ENCODE peak calls at places on chromosome 17, in four cellular contexts. X is astrocyte, C is adipocyte, F is tibial artery. J is an unnamed sample.

GRCh38 chr17:77475012-77475976 is 334.5 kb downstream of the SEC14L1 start:
- DNase-seq in X (peak; percentile 96), C (peak; percentile 40), F (no peak), J (peak; percentile 57)

GRCh38 chr17:70110443-70110880 is 35.4 kb downstream of the KCNJ16 start:
- DNase-seq in X (peak; percentile 85), C (peak; percentile 5), F (no peak), J (no peak)

GRCh38 chr17:48825446-48826381 is 5.1 kb upstream of the CALCOCO2 start:
- DNase-seq in X (peak; percentile 40), C (no peak), F (no peak), J (peak; percentile 50)

GRCh38 chr17:75720656-75721462 is at the start of gene ITGB4:
- DNase-seq in X (no peak), C (peak; percentile 51), F (no peak), J (no peak)

GRCh38 chr17:63843387-63844292 is 1.2 kb upstream of the SMARCD2 start:
- DNase-seq in X (peak; percentile 53), C (peak; percentile 45), F (peak; percentile 75), J (peak; percentile 94)

GRCh38 chr17:67696853-67697505 is 20.8 kb upstream of the NOL11 start:
- DNase-seq in X (no peak), C (no peak), F (no peak), J (no peak)

GRCh38 chr17:48907713-48908046 is 527 bp upstream of the UBE2Z start:
- DNase-seq in X (peak; percentile 53), C (peak; percentile 68), F (no peak), J (no peak)

GRCh38 chr17:64152428-64153125 is 22.6 kb upstream of the ERN1 start:
- DNase-seq in X (no peak), C (no peak), F (no peak), J (no peak)

GRCh38 chr17:50863221-50863843 is 2.8 kb downstream of the TOB1 start:
- DNase-seq in X (no peak), C (peak; percentile 54), F (peak; percentile 55), J (peak; percentile 40)

GRCh38 chr17:56929362-56929969 is 15.6 kb upstream of the TRIM25 start:
- DNase-seq in X (no peak), C (no peak), F (no peak), J (no peak)

GRCh38 chr17:67549787-67550186 is 167.9 kb upstream of the NOL11 start:
- DNase-seq in X (no peak), C (no peak), F (no peak), J (no peak)

GRCh38 chr17:59513934-59514841 is 51.2 kb upstream of the DHX40 start:
- DNase-seq in X (peak; percentile 73), C (peak; percentile 55), F (peak; percentile 88), J (peak; percentile 56)

GRCh38 chr17:28807925-28808641 is 34.5 kb downstream of the FAM222B start:
- DNase-seq in X (peak; percentile 88), C (peak; percentile 86), F (peak; percentile 29), J (peak; percentile 67)

GRCh38 chr17:39235555-39236221 is 9.9 kb upstream of the STAC2 start:
- DNase-seq in X (peak; percentile 35), C (peak; percentile 49), F (no peak), J (peak; percentile 40)

GRCh38 chr17:51119415-51120356 is 982 bp downstream of the SPAG9 start:
- DNase-seq in X (peak; percentile 31), C (peak; percentile 78), F (peak; percentile 43), J (peak; percentile 34)

GRCh38 chr17:41733348-41734138 is 900 bp downstream of the HAP1 start:
- DNase-seq in X (no peak), C (no peak), F (no peak), J (no peak)

GRCh38 chr17:76264425-76264754 is 758 bp upstream of the UBALD2 start:
- DNase-seq in X (no peak), C (no peak), F (no peak), J (no peak)

GRCh38 chr17:56656961-56657360 is 63.5 kb downstream of the NOG start:
- DNase-seq in X (no peak), C (no peak), F (no peak), J (peak; percentile 26)

GRCh38 chr17:19672009-19672837 is 23.7 kb downstream of the ALDH3A2 start:
- DNase-seq in X (no peak), C (peak; percentile 59), F (peak; percentile 43), J (no peak)

GRCh38 chr17:30207655-30208054 is 27.8 kb downstream of the SLC6A4 start:
- DNase-seq in X (no peak), C (no peak), F (no peak), J (no peak)

GRCh38 chr17:62723842-62724241 is 84.3 kb downstream of the MARCHF10 start:
- DNase-seq in X (no peak), C (no peak), F (no peak), J (no peak)

GRCh38 chr17:76536511-76537287 is 810 bp downstream of the CYGB start:
- DNase-seq in X (no peak), C (no peak), F (no peak), J (no peak)

GRCh38 chr17:40535924-40536717 is 29.2 kb downstream of the CCR7 start:
- DNase-seq in X (no peak), C (no peak), F (peak; percentile 57), J (no peak)

GRCh38 chr17:37662358-37662757 is 19.1 kb upstream of the DDX52 start:
- DNase-seq in X (no peak), C (no peak), F (no peak), J (no peak)

GRCh38 chr17:16480995-16481394 is 11.0 kb downstream of the LRRC75A start:
- DNase-seq in X (no peak), C (no peak), F (no peak), J (no peak)

GRCh38 chr17:16483021-16483645 is 8.9 kb downstream of the LRRC75A start:
- DNase-seq in X (no peak), C (no peak), F (no peak), J (no peak)

GRCh38 chr17:16482253-16482652 is 9.7 kb downstream of the LRRC75A start:
- DNase-seq in X (no peak), C (no peak), F (no peak), J (no peak)

GRCh38 chr17:16486373-16487250 is 5.4 kb downstream of the LRRC75A start:
- DNase-seq in X (peak; percentile 67), C (peak; percentile 69), F (peak; percentile 61), J (peak; percentile 68)

DNA sequence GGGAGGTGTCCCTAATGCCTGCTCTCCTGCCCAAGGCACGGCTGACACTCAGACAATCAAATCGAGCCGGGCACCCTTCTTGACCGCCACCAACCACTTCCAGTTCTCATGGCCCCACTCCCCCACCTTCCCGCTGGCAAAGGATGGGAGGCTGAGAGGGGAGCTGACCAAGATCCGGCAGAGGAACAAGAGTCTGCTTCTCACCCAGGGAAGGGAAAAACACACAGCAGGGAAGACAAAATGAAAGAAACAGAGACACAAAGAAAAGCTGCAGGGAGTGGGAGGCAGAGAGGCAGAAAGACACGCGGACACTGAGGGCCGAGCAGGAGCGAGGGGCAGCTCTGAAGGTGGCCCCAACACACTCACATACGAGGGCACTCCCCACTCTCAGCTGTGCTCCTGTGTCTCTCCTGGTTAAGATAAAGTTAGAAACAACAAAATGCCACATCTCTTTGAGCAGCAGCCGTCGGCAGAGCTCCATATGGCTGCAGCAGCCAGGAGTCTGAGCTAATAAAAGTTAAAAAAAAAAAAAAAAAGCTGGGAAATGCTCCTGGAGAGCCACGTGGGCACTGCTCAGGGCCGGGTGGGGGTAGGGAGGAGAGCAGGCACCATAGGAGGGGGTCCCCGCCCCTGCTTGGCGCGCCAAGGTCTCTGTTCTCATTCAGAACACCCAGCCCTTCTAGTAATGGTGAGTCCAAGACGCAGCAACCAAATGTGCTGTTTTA is 7.4 kb downstream of the LRRC75A start:
- DNase-seq in X (no peak), C (no peak), F (no peak), J (no peak)
- H3K4me3 ChIP-seq in X (peak overlapping the region; percentile 33), C (peak overlapping the region; percentile 39), F (no peak overlapping the region), J (no peak overlapping the region)

DNA sequence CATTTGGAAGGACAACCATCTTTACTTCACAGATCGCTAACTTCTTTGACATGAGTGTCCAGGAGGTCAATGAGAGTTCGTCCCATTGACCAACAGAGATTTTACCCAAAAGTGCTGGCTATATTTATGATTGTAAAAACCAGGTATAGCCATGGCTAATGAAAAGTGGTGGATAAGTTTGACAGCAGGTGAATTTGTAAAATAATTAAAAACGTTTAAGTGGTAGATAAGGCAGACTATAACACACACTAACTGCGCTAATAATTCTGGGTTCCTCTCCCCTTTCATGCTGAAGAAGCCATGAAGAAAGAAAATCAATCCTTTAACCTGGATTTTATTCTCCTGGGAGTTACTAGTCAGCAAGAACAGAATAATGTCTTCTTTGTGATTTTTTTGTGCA is at the start of gene OR1A2:
- DNase-seq in X (no peak), C (no peak), F (no peak), J (no peak)
- H3K9me3 ChIP-seq in X (peaks cover 4% of the 10 kb centered on the region), C (peaks cover 7% of the 10 kb centered on the region), F (peaks cover 3% of the 10 kb centered on the region), J (no peaks in the 10 kb centered on the region)

DNA sequence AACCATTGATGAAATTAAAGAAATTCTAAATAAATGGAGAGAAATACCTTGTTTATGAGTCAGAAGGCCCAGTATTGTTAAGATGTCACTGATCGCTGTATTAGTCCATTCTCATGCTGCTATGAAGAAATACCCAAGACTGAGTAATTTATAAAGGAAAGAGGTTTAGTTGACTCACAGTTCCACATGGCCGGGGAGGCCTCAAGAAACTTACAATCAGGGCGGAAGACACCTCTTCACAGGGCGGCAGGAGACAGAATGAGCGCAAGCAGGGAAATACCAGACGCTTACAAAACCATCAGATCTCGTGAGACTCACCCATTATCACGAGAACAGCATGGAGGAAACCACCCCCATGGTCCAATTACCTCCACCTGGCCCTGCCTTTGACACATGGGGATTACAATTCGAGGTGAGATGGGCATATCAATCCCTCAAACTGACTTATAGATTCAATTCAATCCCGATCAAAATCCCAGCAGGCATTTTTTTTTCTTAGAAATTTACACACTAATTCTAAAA is 157.2 kb downstream of the ENGASE start:
- DNase-seq in X (no peak), C (no peak), F (no peak), J (no peak)
- H3K27me3 ChIP-seq in X (no peaks in the 10 kb centered on the region), C (peaks cover 12% of the 10 kb centered on the region), F (peaks cover 49% of the 10 kb centered on the region), J (peaks cover 37% of the 10 kb centered on the region)

GRCh38 chr17:6893382-6894205 is 62.1 kb upstream of the TEKT1 start:
- DNase-seq in X (no peak), C (no peak), F (no peak), J (no peak)

DNA sequence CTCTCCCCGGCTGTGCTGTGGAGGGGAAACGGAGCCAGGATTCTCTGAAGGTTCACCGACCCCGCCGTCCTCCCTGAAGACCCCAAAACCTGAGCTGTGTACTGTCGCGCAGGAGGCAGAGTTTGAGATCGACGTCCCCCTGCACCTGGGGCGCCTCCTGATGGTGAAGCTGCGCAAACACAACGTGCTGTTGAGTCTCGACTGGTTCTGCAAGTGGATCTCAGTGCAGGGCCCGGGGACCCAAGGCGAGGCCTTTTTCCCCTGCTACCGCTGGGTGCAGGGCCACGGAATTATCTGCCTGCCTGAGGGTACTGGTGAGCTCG is 62.6 kb upstream of the TEKT1 start:
- DNase-seq in X (no peak), C (peak; percentile 5), F (no peak), J (no peak)
- H3K4me3 ChIP-seq in X (no peak overlapping the region), C (no peak overlapping the region), F (no peak overlapping the region), J (no peak overlapping the region)

DNA sequence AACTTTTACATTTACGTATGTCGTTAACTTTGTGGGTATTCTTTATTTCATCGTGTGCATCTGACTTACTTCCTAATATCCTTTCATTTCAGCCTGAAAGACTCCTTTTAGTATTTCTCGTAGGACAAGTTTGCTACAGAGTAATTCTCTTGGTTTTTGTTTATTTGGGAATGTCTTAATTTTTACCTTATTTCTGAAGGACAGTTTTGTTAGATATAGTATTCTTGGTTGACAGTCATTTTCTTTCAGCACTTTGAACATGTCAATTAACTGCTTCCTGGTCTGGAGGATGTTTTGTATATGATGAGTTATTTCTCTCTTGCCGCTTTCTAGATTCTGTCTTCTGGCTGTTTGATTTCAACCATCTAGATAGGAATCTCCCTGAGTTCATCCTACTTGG is 109.2 kb upstream of the NACA2 start:
- DNase-seq in X (no peak), C (no peak), F (no peak), J (no peak)
- H3K9me3 ChIP-seq in X (peaks cover 3% of the 10 kb centered on the region), C (peaks cover 32% of the 10 kb centered on the region), F (peaks cover 31% of the 10 kb centered on the region), J (peaks cover 28% of the 10 kb centered on the region)